ENCODE peak calls at places on chromosomes 2 and 18, in seven cellular contexts. E is heart left ventricle, C is A549, X is body of pancreas, H is breast epithelium, J is tibial nerve, Q is right lobe of liver. Y is an unnamed sample.

GRCh38 chr2:232455426-232456255 is at the start of gene ALPI:
- DNase-seq in X (no peak), Q (no peak), E (no peak), C (no peak), J (no peak), H (no peak), Y (no peak)

GRCh38 chr2:196249171-196249570 is 77.8 kb upstream of the STK17B start:
- DNase-seq in E (no peak), J (no peak), H (no peak), C (no peak), X (no peak), Q (no peak), Y (no peak)

GRCh38 chr2:112621792-112622527 is 23.8 kb upstream of the SLC20A1 start:
- DNase-seq in H (no peak), J (no peak), Q (no peak), E (no peak), X (no peak), C (no peak), Y (no peak)

GRCh38 chr18:61199131-61199903 is 133.9 kb upstream of the CDH20 start:
- DNase-seq in E (no peak), X (no peak), H (no peak), J (no peak), Q (no peak), C (no peak), Y (no peak)

GRCh38 chr2:71923887-71924533 is 223.7 kb downstream of the CYP26B1 start:
- DNase-seq in H (no peak), J (peak; percentile 60), E (peak; percentile 68), Q (no peak), C (peak; percentile 77), X (peak; percentile 65), Y (peak; percentile 60)

GRCh38 chr18:79530821-79531220 is 135.1 kb downstream of the NFATC1 start:
- DNase-seq in E (no peak), X (no peak), Q (peak; percentile 40), H (no peak), C (no peak), J (peak; percentile 11), Y (peak; percentile 27)

GRCh38 chr2:73944714-73945113 is 18.0 kb downstream of the DGUOK start:
- DNase-seq in Q (no peak), X (no peak), J (no peak), H (no peak), C (no peak), E (no peak), Y (no peak)

GRCh38 chr2:51065276-51065675 is 33.3 kb upstream of the NRXN1 start:
- DNase-seq in E (no peak), Q (no peak), X (no peak), J (no peak), C (no peak), H (no peak), Y (no peak)

GRCh38 chr2:241228081-241228859 is 39.8 kb downstream of the ANO7 start:
- DNase-seq in X (no peak), C (no peak), E (no peak), J (no peak), Q (peak; percentile 49), H (no peak), Y (no peak)

GRCh38 chr2:35035883-35036282 is 1319.7 kb upstream of the CRIM1 start:
- DNase-seq in H (no peak), X (peak; percentile 40), C (peak; percentile 8), E (no peak), J (no peak), Q (no peak), Y (no peak)

GRCh38 chr18:63292844-63293683 is 26.5 kb downstream of the BCL2 start:
- DNase-seq in X (no peak), E (no peak), H (no peak), J (no peak), C (no peak), Q (no peak), Y (peak; percentile 69)

GRCh38 chr2:1727796-1728474 is 16.4 kb downstream of the PXDN start:
- DNase-seq in C (no peak), J (no peak), E (no peak), X (no peak), H (peak; percentile 13), Q (no peak), Y (no peak)

GRCh38 chr2:97675714-97676113 is 6.2 kb downstream of the C2orf92 start:
- DNase-seq in Q (no peak), H (no peak), X (no peak), C (no peak), J (no peak), E (no peak), Y (no peak)

GRCh38 chr2:134466141-134466540 is 212.3 kb downstream of the MGAT5 start:
- DNase-seq in E (no peak), J (no peak), H (no peak), C (no peak), Q (no peak), X (peak; percentile 63), Y (no peak)

GRCh38 chr18:24138884-24139616 is at the start of gene CABYR:
- DNase-seq in C (peak; percentile 58), X (peak; percentile 65), H (peak; percentile 67), J (peak; percentile 42), E (peak; percentile 67), Q (peak; percentile 77), Y (peak; percentile 77)

GRCh38 chr18:26133652-26134051 is at the start of gene PSMA8:
- DNase-seq in X (peak; percentile 2), E (peak; percentile 32), J (no peak), H (no peak), C (no peak), Q (peak; percentile 57), Y (peak; percentile 12)

GRCh38 chr2:46335404-46335965 is 38.3 kb downstream of the EPAS1 start:
- DNase-seq in C (peak; percentile 60), Q (no peak), E (peak; percentile 55), J (no peak), X (no peak), H (no peak), Y (peak; percentile 60)

GRCh38 chr2:68466361-68466777 is 725 bp downstream of the FBXO48 start:
- DNase-seq in C (peak; percentile 28), X (peak; percentile 21), Q (no peak), H (no peak), E (no peak), J (no peak), Y (no peak)

GRCh38 chr2:199851886-199852285 is 894 bp upstream of the FTCDNL1 start:
- DNase-seq in J (no peak), H (no peak), Q (no peak), C (no peak), E (no peak), X (no peak), Y (no peak)

GRCh38 chr18:26262156-26262555 is 35.9 kb downstream of the TAF4B start:
- DNase-seq in E (no peak), J (no peak), Q (no peak), C (no peak), X (no peak), H (no peak), Y (no peak)

GRCh38 chr18:72544092-72544886 is at the start of gene CBLN2:
- DNase-seq in J (no peak), X (peak; percentile 27), E (no peak), Q (peak; percentile 66), H (no peak), C (peak; percentile 49), Y (peak; percentile 18)

GRCh38 chr2:136072616-136073015 is 45.3 kb downstream of the CXCR4 start:
- DNase-seq in C (no peak), H (no peak), E (no peak), J (no peak), Q (no peak), X (no peak), Y (no peak)

GRCh38 chr2:122009546-122009945 is 254.1 kb downstream of the TSN start:
- DNase-seq in Q (no peak), E (no peak), X (no peak), C (no peak), H (no peak), J (no peak), Y (no peak)

GRCh38 chr18:79525556-79526467 is 130.1 kb downstream of the NFATC1 start:
- DNase-seq in C (no peak), Q (peak; percentile 47), E (peak; percentile 78), J (peak; percentile 41), H (peak; percentile 33), X (no peak), Y (peak; percentile 49)

GRCh38 chr2:206004004-206004693 is 81.8 kb downstream of the INO80D start:
- DNase-seq in E (no peak), J (no peak), H (no peak), C (no peak), X (peak; percentile 26), Q (no peak), Y (no peak)

DNA sequence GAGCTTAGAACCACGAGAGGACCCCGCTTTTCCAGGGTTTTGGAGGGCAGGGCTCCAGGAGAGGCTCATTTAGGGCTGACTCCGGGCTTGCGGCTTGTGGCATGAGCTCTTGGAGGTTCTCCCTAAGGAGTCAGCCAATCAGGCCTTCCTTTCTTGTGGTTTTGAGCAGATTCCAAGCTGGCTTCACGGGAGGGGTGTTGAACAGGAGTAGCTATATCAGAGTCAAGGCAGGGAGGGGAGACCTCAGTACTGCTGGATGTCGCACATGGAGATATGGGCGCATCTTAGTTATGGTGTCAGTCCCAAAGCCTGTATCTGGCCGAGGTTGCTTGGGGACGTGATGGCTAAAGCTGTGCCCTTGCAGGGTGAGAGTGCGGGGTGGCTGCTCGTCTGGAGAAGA is 98.6 kb downstream of the AGAP1 start:
- DNase-seq in E (no peak), Q (no peak), J (no peak), C (no peak), H (no peak), X (no peak), Y (no peak)
- TF ChIP-seq POLR2A in E (no peak), Q (no peak), J (no peak), C (no peak), H (no peak), X (no peak), Y (no peak)

GRCh38 chr2:162242586-162243304 is 500 bp downstream of the FAP start:
- DNase-seq in C (no peak), J (no peak), H (no peak), E (no peak), X (no peak), Q (no peak), Y (no peak)
- H3K27ac ChIP-seq in C (no peak overlapping the region), J (peak overlapping the region; percentile 2), H (peak overlapping the region; percentile 49), E (peak overlapping the region; percentile 52), X (no peak overlapping the region), Q (no peak overlapping the region), Y (no peak overlapping the region)

GRCh38 chr2:29012211-29012681 is 31.1 kb downstream of the TOGARAM2 start:
- DNase-seq in J (peak; percentile 23), Q (no peak), C (no peak), X (peak; percentile 63), E (peak; percentile 96), H (no peak), Y (peak; percentile 72)

GRCh38 chr2:29009270-29009669 is 28.2 kb downstream of the TOGARAM2 start:
- DNase-seq in Q (peak; percentile 37), H (no peak), X (no peak), J (no peak), E (no peak), C (no peak), Y (no peak)

GRCh38 chr2:29009711-29010677 is 28.9 kb downstream of the TOGARAM2 start:
- DNase-seq in J (no peak), C (no peak), Q (peak; percentile 43), H (no peak), E (peak; percentile 25), X (no peak), Y (no peak)

GRCh38 chr2:29011650-29012060 is 30.6 kb downstream of the TOGARAM2 start:
- DNase-seq in E (peak; percentile 97), X (peak; percentile 55), C (no peak), Q (no peak), H (peak; percentile 45), J (no peak), Y (no peak)

GRCh38 chr2:29010946-29011649 is 30.0 kb downstream of the TOGARAM2 start:
- DNase-seq in J (no peak), Q (peak; percentile 52), E (peak; percentile 68), X (peak; percentile 36), H (no peak), C (no peak), Y (peak; percentile 66)
- H3K4me1 ChIP-seq in J (peaks cover 23% of the 10 kb centered on the region), Q (no peaks in the 10 kb centered on the region), E (peaks cover 38% of the 10 kb centered on the region), X (peaks cover 20% of the 10 kb centered on the region), H (peaks cover 7% of the 10 kb centered on the region), C (no peaks in the 10 kb centered on the region), Y (peaks cover 31% of the 10 kb centered on the region)

GRCh38 chr2:109324859-109325258 is 195.9 kb downstream of the SH3RF3 start:
- DNase-seq in E (peak; percentile 63), C (no peak), X (peak; percentile 50), J (peak; percentile 74), H (peak; percentile 62), Q (no peak), Y (peak; percentile 86)
- TF ChIP-seq POLR2A in E (no peak), C (no peak), X (no peak), J (no peak), H (no peak), Q (no peak), Y (no peak)

Y was measured in ovary.